ENCODE peak calls at places on chromosomes 2 and 18, in four cellular contexts. K, G, P and C are unnamed samples.

GRCh38 chr18:23635283-23636040 is 27.2 kb downstream of the ANKRD29 start:
- DNase-seq in K (no peak), P (no peak), G (no peak), C (no peak)

GRCh38 chr2:7348761-7349160 is 431.5 kb downstream of the RNF144A start:
- DNase-seq in K (no peak), G (no peak), P (peak), C (no peak)

GRCh38 chr2:40218679-40219078 is 233.2 kb downstream of the SLC8A1 start:
- DNase-seq in K (no peak), G (no peak), P (no peak), C (no peak)

GRCh38 chr2:203648273-203648672 is 58.2 kb upstream of the CD28 start:
- DNase-seq in P (no peak), K (peak), G (no peak), C (no peak)

GRCh38 chr2:149329470-149330126 is 789 bp upstream of the LYPD6 start:
- DNase-seq in G (no peak), P (no peak), K (peak), C (peak)

GRCh38 chr2:207796585-207797350 is 27.1 kb upstream of the FZD5 start:
- DNase-seq in K (peak), P (no peak), G (no peak), C (no peak)

GRCh38 chr2:126698991-126699390 is 43.0 kb downstream of the GYPC start:
- DNase-seq in K (no peak), P (no peak), G (no peak), C (no peak)

GRCh38 chr2:207505728-207506127 is 24.0 kb upstream of the CREB1 start:
- DNase-seq in G (no peak), P (no peak), K (peak), C (peak)

DNA sequence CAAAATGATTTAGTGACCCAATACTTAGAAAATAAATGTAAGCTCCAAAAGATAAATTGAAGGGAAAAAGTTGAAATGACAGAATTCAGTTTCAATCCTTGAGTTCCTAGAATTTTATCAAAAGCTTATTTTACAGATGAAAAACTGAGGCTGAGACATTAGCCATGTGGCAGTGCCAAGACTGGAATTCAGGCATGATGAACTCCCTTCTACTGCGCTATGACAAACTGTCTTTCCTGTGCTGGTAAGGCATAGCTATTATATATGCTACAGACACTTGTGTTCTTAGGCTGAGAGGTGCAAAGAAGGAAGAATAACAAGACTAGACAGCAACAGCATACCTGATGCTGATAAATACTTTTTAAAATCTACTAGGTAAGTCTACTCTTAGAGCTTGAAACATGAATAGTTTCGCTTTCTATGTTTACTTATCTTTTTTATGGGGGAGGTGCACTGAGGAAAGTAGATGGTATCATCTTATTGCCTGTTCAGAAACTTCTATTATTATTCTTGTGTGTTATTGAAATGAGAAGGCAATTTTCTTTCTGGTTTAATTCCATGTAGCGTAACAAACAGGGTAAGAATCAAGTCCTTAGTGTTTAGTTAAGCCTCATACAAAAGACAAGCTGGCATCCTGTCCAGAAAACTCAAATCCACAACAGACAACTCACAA is 1.8 kb downstream of the TTC32 start:
- DNase-seq in G (no peak), K (no peak), P (no peak), C (peak)
- TF ChIP-seq FOS in G (no peak), K (no peak), P (no peak), C (no peak)

DNA sequence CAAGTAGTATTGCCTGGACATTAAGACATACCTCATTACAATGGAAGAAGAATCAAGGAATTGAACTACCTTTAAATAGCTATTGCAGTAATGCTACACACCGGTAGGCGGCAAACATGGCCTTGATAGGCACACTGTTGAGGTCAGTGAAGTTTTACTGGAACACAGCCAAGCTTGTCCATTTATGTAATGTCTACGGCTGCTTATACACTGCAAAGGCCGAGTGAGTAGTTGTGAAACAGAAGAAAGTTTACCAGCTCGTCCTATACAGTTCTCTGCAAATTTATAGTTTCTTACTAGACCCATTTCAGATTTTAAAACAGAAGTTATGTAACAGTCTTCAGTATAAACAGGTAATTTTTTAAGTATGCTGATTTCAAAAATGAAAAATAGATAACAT is 38.8 kb downstream of the PPP4R1 start:
- DNase-seq in G (peak), P (no peak), K (peak), C (peak)
- TF ChIP-seq FOS in G (no peak), P (no peak), K (no peak), C (no peak)

GRCh38 chr18:908631-909621 is 4.3 kb downstream of the ADCYAP1 start:
- DNase-seq in K (no peak), P (no peak), G (no peak), C (no peak)
- TF ChIP-seq FOS in K (no peak), P (no peak), G (no peak), C (no peak)

GRCh38 chr2:134718956-134719814 is at the start of gene TMEM163:
- DNase-seq in G (peak), K (no peak), P (no peak), C (no peak)
- TF ChIP-seq FOS in G (no peak), K (no peak), P (no peak), C (no peak)

DNA sequence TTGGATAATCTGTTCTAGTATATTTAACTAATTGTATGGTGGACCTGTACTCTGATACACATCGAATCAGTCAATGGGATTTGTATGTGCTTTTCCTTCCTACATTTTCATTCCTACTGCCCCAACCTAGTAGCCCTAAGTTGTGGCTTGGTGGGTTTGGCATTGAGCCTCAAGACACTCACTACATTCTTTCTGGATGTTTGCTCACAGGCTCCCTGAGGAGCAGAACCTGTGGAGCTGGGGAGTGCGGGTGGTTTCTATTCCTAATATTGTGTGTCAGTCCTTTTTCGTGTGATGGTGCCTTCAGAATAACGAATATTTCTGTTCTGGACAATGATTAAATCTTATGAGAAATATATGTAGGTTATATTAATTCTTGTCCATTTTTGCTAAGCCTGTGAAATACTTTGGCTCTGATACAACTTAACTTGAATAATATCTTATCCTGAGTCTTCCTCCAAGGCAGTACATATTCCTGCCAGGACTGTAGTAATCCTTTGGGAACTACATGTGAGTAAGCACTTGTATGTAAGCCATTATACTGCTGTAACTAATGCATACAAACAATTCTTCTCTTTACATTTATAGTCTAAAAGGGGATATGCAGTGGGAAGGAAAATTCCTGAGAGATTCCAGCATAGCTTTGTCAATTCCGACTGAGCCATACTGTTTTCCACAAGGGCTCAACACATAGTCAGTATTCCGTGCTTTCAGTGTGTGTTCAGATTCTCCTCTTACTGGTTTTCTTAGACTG is 150.6 kb downstream of the AGPS start:
- DNase-seq in G (no peak), K (peak), P (no peak), C (no peak)
- TF ChIP-seq FOS in G (no peak), K (no peak), P (no peak), C (no peak)

DNA sequence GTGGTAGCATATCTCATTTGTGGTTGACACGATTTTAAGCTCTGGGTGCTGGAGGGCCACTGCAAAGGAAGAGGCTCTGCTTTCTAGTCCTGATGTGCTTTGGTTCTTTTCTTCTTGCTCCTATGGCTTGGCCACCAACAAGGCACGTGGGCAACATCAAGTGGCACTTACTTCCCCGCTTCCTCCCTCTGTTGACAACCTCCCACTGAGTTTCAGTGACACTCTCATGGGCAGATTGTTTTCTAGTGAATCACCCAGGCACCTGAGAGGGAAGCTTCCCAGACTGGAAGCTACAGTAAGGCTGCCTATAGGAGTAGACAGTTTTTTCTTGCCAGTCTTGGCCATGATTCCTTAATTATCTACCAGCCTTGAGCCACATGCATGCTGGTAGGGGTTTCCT is 89.0 kb downstream of the NBAS start:
- DNase-seq in K (no peak), P (no peak), G (no peak), C (no peak)
- TF ChIP-seq FOS in K (no peak), P (no peak), G (no peak), C (no peak)

GRCh38 chr2:9738718-9739496 is 104.4 kb upstream of the TAF1B start:
- DNase-seq in P (no peak), G (no peak), K (no peak), C (no peak)
- TF ChIP-seq FOS in P (no peak), G (no peak), K (no peak), C (no peak)

GRCh38 chr2:210094787-210095186 is 76.4 kb downstream of the KANSL1L start:
- DNase-seq in K (no peak), G (no peak), P (no peak), C (no peak)

GRCh38 chr2:210099940-210100339 is 71.3 kb downstream of the KANSL1L start:
- DNase-seq in P (no peak), K (no peak), G (no peak), C (no peak)
- TF ChIP-seq FOS in P (no peak), K (no peak), G (no peak), C (no peak)